ENCODE peak calls at places on chromosome 12, in ten cellular contexts. One of them, this sample, is unnamed.

GRCh38 chr12:74033531-74033930 is 504.1 kb upstream of the ATXN7L3B start:
- DNase-seq in progenitor cell of endocrine pancreas: no peak
- DNase-seq in cardiac fibroblast: no peak
- DNase-seq in natural killer cell: no peak
- DNase-seq in K562: no peak
- DNase-seq in foreskin fibroblast: no peak
- DNase-seq in OCI-LY7: no peak
- DNase-seq in fibroblast of lung: no peak
- DNase-seq in right atrium auricular region: no peak
- DNase-seq in psoas muscle: no peak
- DNase-seq in this sample: no peak

GRCh38 chr12:57516617-57517153 is 3.6 kb downstream of the DDIT3 start:
- DNase-seq in foreskin fibroblast: no peak
- DNase-seq in psoas muscle: no peak
- DNase-seq in K562: no peak
- DNase-seq in natural killer cell: no peak
- DNase-seq in right atrium auricular region: no peak
- DNase-seq in OCI-LY7: no peak
- DNase-seq in cardiac fibroblast: no peak
- DNase-seq in progenitor cell of endocrine pancreas: no peak
- DNase-seq in fibroblast of lung: no peak
- DNase-seq in this sample: no peak

GRCh38 chr12:70556179-70556869 is 80.9 kb downstream of the PTPRB start:
- DNase-seq in foreskin fibroblast: no peak
- DNase-seq in K562: no peak
- DNase-seq in fibroblast of lung: no peak
- DNase-seq in natural killer cell: no peak
- DNase-seq in right atrium auricular region: no peak
- DNase-seq in OCI-LY7: no peak
- DNase-seq in progenitor cell of endocrine pancreas: no peak
- DNase-seq in psoas muscle: no peak
- DNase-seq in cardiac fibroblast: no peak
- DNase-seq in this sample: no peak

GRCh38 chr12:120369476-120370342 is 745 bp upstream of the MSI1 start:
- DNase-seq in fibroblast of lung: no peak
- DNase-seq in progenitor cell of endocrine pancreas: no peak
- DNase-seq in cardiac fibroblast: no peak
- DNase-seq in psoas muscle: no peak
- DNase-seq in OCI-LY7: no peak
- DNase-seq in K562: no peak
- DNase-seq in right atrium auricular region: no peak
- DNase-seq in natural killer cell: no peak
- DNase-seq in foreskin fibroblast: no peak
- DNase-seq in this sample: no peak

GRCh38 chr12:21607701-21608100 is 3.1 kb upstream of the GYS2 start:
- DNase-seq in right atrium auricular region: no peak
- DNase-seq in fibroblast of lung: peak; percentile 66
- DNase-seq in progenitor cell of endocrine pancreas: no peak
- DNase-seq in natural killer cell: no peak
- DNase-seq in foreskin fibroblast: peak; percentile 2
- DNase-seq in OCI-LY7: peak; percentile 14
- DNase-seq in psoas muscle: no peak
- DNase-seq in cardiac fibroblast: peak; percentile 50
- DNase-seq in K562: no peak
- DNase-seq in this sample: peak; percentile 2

GRCh38 chr12:70045036-70045435 is 198.2 kb upstream of the CNOT2 start:
- DNase-seq in OCI-LY7: no peak
- DNase-seq in right atrium auricular region: no peak
- DNase-seq in fibroblast of lung: peak; percentile 63
- DNase-seq in cardiac fibroblast: peak; percentile 72
- DNase-seq in psoas muscle: no peak
- DNase-seq in K562: no peak
- DNase-seq in foreskin fibroblast: no peak
- DNase-seq in progenitor cell of endocrine pancreas: no peak
- DNase-seq in natural killer cell: no peak
- DNase-seq in this sample: no peak

GRCh38 chr12:52817699-52818238 is 3.9 kb upstream of the KRT4 start:
- DNase-seq in cardiac fibroblast: no peak
- DNase-seq in progenitor cell of endocrine pancreas: no peak
- DNase-seq in fibroblast of lung: no peak
- DNase-seq in right atrium auricular region: no peak
- DNase-seq in OCI-LY7: no peak
- DNase-seq in natural killer cell: no peak
- DNase-seq in psoas muscle: no peak
- DNase-seq in foreskin fibroblast: no peak
- DNase-seq in K562: no peak
- DNase-seq in this sample: no peak

GRCh38 chr12:109232731-109233130 is 76.4 kb downstream of the FOXN4 start:
- DNase-seq in foreskin fibroblast: no peak
- DNase-seq in psoas muscle: no peak
- DNase-seq in right atrium auricular region: no peak
- DNase-seq in natural killer cell: no peak
- DNase-seq in OCI-LY7: no peak
- DNase-seq in progenitor cell of endocrine pancreas: no peak
- DNase-seq in K562: no peak
- DNase-seq in fibroblast of lung: no peak
- DNase-seq in cardiac fibroblast: no peak
- DNase-seq in this sample: no peak

GRCh38 chr12:78101181-78101876 is 270.6 kb downstream of the NAV3 start:
- DNase-seq in right atrium auricular region: no peak
- DNase-seq in cardiac fibroblast: no peak
- DNase-seq in psoas muscle: no peak
- DNase-seq in foreskin fibroblast: no peak
- DNase-seq in K562: no peak
- DNase-seq in fibroblast of lung: no peak
- DNase-seq in natural killer cell: no peak
- DNase-seq in progenitor cell of endocrine pancreas: no peak
- DNase-seq in OCI-LY7: no peak
- DNase-seq in this sample: no peak

GRCh38 chr12:78096909-78097597 is 266.4 kb downstream of the NAV3 start:
- DNase-seq in natural killer cell: no peak
- DNase-seq in progenitor cell of endocrine pancreas: no peak
- DNase-seq in OCI-LY7: no peak
- DNase-seq in K562: no peak
- DNase-seq in foreskin fibroblast: peak; percentile 37
- DNase-seq in cardiac fibroblast: peak; percentile 60
- DNase-seq in right atrium auricular region: no peak
- DNase-seq in fibroblast of lung: peak; percentile 86
- DNase-seq in psoas muscle: no peak
- DNase-seq in this sample: peak; percentile 37

GRCh38 chr12:78099806-78100205 is 269.1 kb downstream of the NAV3 start:
- DNase-seq in natural killer cell: no peak
- DNase-seq in psoas muscle: no peak
- DNase-seq in K562: no peak
- DNase-seq in foreskin fibroblast: no peak
- DNase-seq in fibroblast of lung: no peak
- DNase-seq in right atrium auricular region: no peak
- DNase-seq in OCI-LY7: no peak
- DNase-seq in cardiac fibroblast: no peak
- DNase-seq in progenitor cell of endocrine pancreas: no peak
- DNase-seq in this sample: no peak

DNA sequence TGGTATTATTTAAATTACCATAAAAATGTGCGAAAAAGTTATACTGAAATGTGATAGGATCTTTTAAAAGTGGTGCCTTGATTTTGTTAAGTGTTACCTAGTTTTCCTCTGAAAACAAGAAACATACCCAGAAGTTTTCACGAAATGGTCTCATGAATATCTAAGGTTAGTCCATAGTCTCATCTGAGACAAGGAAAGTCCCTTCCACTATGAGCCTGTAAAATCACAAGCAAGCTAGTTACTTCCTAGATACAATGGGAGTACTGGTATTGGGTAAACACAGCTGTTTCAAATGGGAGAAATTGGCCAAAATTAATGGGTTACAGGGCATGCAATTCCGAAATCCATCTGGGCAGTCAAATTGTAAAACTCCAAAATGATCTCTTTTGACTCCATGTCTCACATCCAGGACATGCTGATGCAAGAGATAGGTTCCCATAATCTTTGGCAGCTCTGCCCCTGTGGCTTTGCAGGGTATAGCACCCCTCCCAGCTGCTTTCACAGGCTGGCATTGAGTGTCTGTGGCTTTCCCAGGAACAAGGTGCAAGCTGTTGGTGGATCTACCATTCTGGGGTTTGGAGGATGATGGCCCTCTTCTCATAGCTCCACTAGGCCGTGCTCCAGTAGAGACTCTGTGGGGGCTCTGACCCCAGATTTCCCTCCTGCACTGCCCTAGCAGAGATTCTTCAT is 271.4 kb downstream of the NAV3 start:
- DNase-seq in cardiac fibroblast: no peak
- DNase-seq in fibroblast of lung: no peak
- DNase-seq in natural killer cell: no peak
- DNase-seq in OCI-LY7: no peak
- DNase-seq in foreskin fibroblast: no peak
- DNase-seq in right atrium auricular region: no peak
- DNase-seq in K562: no peak
- DNase-seq in progenitor cell of endocrine pancreas: no peak
- DNase-seq in psoas muscle: no peak
- DNase-seq in this sample: no peak
- TF ChIP-seq CTCF in cardiac fibroblast: no peak
- TF ChIP-seq CTCF in fibroblast of lung: no peak
- TF ChIP-seq CTCF in natural killer cell: no peak
- TF ChIP-seq CTCF in OCI-LY7: no peak
- TF ChIP-seq CTCF in foreskin fibroblast: no peak
- TF ChIP-seq CTCF in right atrium auricular region: no peak
- TF ChIP-seq CTCF in K562: no peak
- TF ChIP-seq CTCF in progenitor cell of endocrine pancreas: no peak
- TF ChIP-seq CTCF in psoas muscle: no peak
- TF ChIP-seq CTCF in this sample: no peak

GRCh38 chr12:91357381-91357780 is 174.8 kb upstream of the DCN start:
- DNase-seq in foreskin fibroblast: no peak
- DNase-seq in psoas muscle: no peak
- DNase-seq in natural killer cell: no peak
- DNase-seq in K562: no peak
- DNase-seq in progenitor cell of endocrine pancreas: no peak
- DNase-seq in OCI-LY7: no peak
- DNase-seq in right atrium auricular region: no peak
- DNase-seq in fibroblast of lung: no peak
- DNase-seq in cardiac fibroblast: no peak
- DNase-seq in this sample: no peak
- TF ChIP-seq CTCF in foreskin fibroblast: no peak
- TF ChIP-seq CTCF in psoas muscle: no peak
- TF ChIP-seq CTCF in natural killer cell: no peak
- TF ChIP-seq CTCF in K562: no peak
- TF ChIP-seq CTCF in progenitor cell of endocrine pancreas: no peak
- TF ChIP-seq CTCF in OCI-LY7: no peak
- TF ChIP-seq CTCF in right atrium auricular region: no peak
- TF ChIP-seq CTCF in fibroblast of lung: no peak
- TF ChIP-seq CTCF in cardiac fibroblast: no peak
- TF ChIP-seq CTCF in this sample: no peak

GRCh38 chr12:121789800-121790748 is 3.4 kb downstream of the RHOF start:
- DNase-seq in right atrium auricular region: no peak
- DNase-seq in fibroblast of lung: no peak
- DNase-seq in progenitor cell of endocrine pancreas: no peak
- DNase-seq in natural killer cell: peak; percentile 91
- DNase-seq in foreskin fibroblast: no peak
- DNase-seq in OCI-LY7: peak; percentile 93
- DNase-seq in K562: no peak
- DNase-seq in psoas muscle: peak; percentile 81
- DNase-seq in cardiac fibroblast: no peak
- DNase-seq in this sample: no peak

GRCh38 chr12:121788176-121788818 is 5.2 kb downstream of the RHOF start:
- DNase-seq in natural killer cell: no peak
- DNase-seq in OCI-LY7: no peak
- DNase-seq in right atrium auricular region: no peak
- DNase-seq in fibroblast of lung: no peak
- DNase-seq in cardiac fibroblast: no peak
- DNase-seq in foreskin fibroblast: no peak
- DNase-seq in progenitor cell of endocrine pancreas: no peak
- DNase-seq in K562: no peak
- DNase-seq in psoas muscle: no peak
- DNase-seq in this sample: no peak

GRCh38 chr12:121791671-121792496 is 1.6 kb downstream of the RHOF start:
- DNase-seq in natural killer cell: peak; percentile 65
- DNase-seq in right atrium auricular region: no peak
- DNase-seq in OCI-LY7: no peak
- DNase-seq in cardiac fibroblast: no peak
- DNase-seq in psoas muscle: peak; percentile 47
- DNase-seq in foreskin fibroblast: no peak
- DNase-seq in K562: no peak
- DNase-seq in progenitor cell of endocrine pancreas: no peak
- DNase-seq in fibroblast of lung: no peak
- DNase-seq in this sample: no peak

GRCh38 chr12:121787063-121787774 is 6.3 kb downstream of the RHOF start:
- DNase-seq in natural killer cell: no peak
- DNase-seq in K562: no peak
- DNase-seq in psoas muscle: no peak
- DNase-seq in cardiac fibroblast: no peak
- DNase-seq in right atrium auricular region: no peak
- DNase-seq in fibroblast of lung: no peak
- DNase-seq in foreskin fibroblast: no peak
- DNase-seq in OCI-LY7: no peak
- DNase-seq in progenitor cell of endocrine pancreas: no peak
- DNase-seq in this sample: no peak

GRCh38 chr12:121789233-121789781 is 4.2 kb downstream of the RHOF start:
- DNase-seq in right atrium auricular region: no peak
- DNase-seq in cardiac fibroblast: no peak
- DNase-seq in foreskin fibroblast: no peak
- DNase-seq in OCI-LY7: peak; percentile 65
- DNase-seq in fibroblast of lung: no peak
- DNase-seq in psoas muscle: no peak
- DNase-seq in progenitor cell of endocrine pancreas: no peak
- DNase-seq in natural killer cell: peak; percentile 70
- DNase-seq in K562: no peak
- DNase-seq in this sample: no peak
- TF ChIP-seq CTCF in right atrium auricular region: no peak
- TF ChIP-seq CTCF in cardiac fibroblast: no peak
- TF ChIP-seq CTCF in foreskin fibroblast: no peak
- TF ChIP-seq CTCF in OCI-LY7: peak; percentile 40
- TF ChIP-seq CTCF in fibroblast of lung: no peak
- TF ChIP-seq CTCF in psoas muscle: no peak
- TF ChIP-seq CTCF in progenitor cell of endocrine pancreas: no peak
- TF ChIP-seq CTCF in natural killer cell: no peak
- TF ChIP-seq CTCF in K562: no peak
- TF ChIP-seq CTCF in this sample: no peak

GRCh38 chr12:122407208-122407607 is 15.3 kb downstream of the CLIP1 start:
- DNase-seq in OCI-LY7: no peak
- DNase-seq in right atrium auricular region: no peak
- DNase-seq in fibroblast of lung: no peak
- DNase-seq in psoas muscle: no peak
- DNase-seq in cardiac fibroblast: no peak
- DNase-seq in foreskin fibroblast: no peak
- DNase-seq in progenitor cell of endocrine pancreas: no peak
- DNase-seq in natural killer cell: no peak
- DNase-seq in K562: no peak
- DNase-seq in this sample: no peak

GRCh38 chr12:122402264-122402663 is 20.2 kb downstream of the CLIP1 start:
- DNase-seq in right atrium auricular region: no peak
- DNase-seq in foreskin fibroblast: no peak
- DNase-seq in cardiac fibroblast: no peak
- DNase-seq in psoas muscle: no peak
- DNase-seq in fibroblast of lung: no peak
- DNase-seq in OCI-LY7: no peak
- DNase-seq in K562: no peak
- DNase-seq in natural killer cell: no peak
- DNase-seq in progenitor cell of endocrine pancreas: no peak
- DNase-seq in this sample: no peak

GRCh38 chr12:122403115-122403770 is 19.2 kb downstream of the CLIP1 start:
- DNase-seq in K562: no peak
- DNase-seq in foreskin fibroblast: no peak
- DNase-seq in fibroblast of lung: no peak
- DNase-seq in progenitor cell of endocrine pancreas: no peak
- DNase-seq in OCI-LY7: no peak
- DNase-seq in natural killer cell: no peak
- DNase-seq in cardiac fibroblast: no peak
- DNase-seq in right atrium auricular region: no peak
- DNase-seq in psoas muscle: no peak
- DNase-seq in this sample: no peak

GRCh38 chr12:122406701-122407154 is 15.7 kb downstream of the CLIP1 start:
- DNase-seq in foreskin fibroblast: peak; percentile 50
- DNase-seq in right atrium auricular region: no peak
- DNase-seq in natural killer cell: no peak
- DNase-seq in progenitor cell of endocrine pancreas: no peak
- DNase-seq in K562: peak; percentile 35
- DNase-seq in fibroblast of lung: peak; percentile 92
- DNase-seq in psoas muscle: no peak
- DNase-seq in cardiac fibroblast: peak; percentile 68
- DNase-seq in OCI-LY7: peak; percentile 24
- DNase-seq in this sample: peak; percentile 70

GRCh38 chr12:122403831-122404230 is 18.6 kb downstream of the CLIP1 start:
- DNase-seq in OCI-LY7: no peak
- DNase-seq in natural killer cell: no peak
- DNase-seq in progenitor cell of endocrine pancreas: no peak
- DNase-seq in K562: no peak
- DNase-seq in foreskin fibroblast: no peak
- DNase-seq in right atrium auricular region: no peak
- DNase-seq in psoas muscle: no peak
- DNase-seq in cardiac fibroblast: no peak
- DNase-seq in fibroblast of lung: no peak
- DNase-seq in this sample: no peak
- TF ChIP-seq CTCF in OCI-LY7: no peak
- TF ChIP-seq CTCF in natural killer cell: no peak
- TF ChIP-seq CTCF in progenitor cell of endocrine pancreas: no peak
- TF ChIP-seq CTCF in K562: no peak
- TF ChIP-seq CTCF in foreskin fibroblast: no peak
- TF ChIP-seq CTCF in right atrium auricular region: no peak
- TF ChIP-seq CTCF in psoas muscle: no peak
- TF ChIP-seq CTCF in cardiac fibroblast: no peak
- TF ChIP-seq CTCF in fibroblast of lung: no peak
- TF ChIP-seq CTCF in this sample: no peak